ENCODE peak calls at places on chromosomes 16 and 17, in four cellular contexts. One of them, this sample, is unnamed.
A peak's percentile ranks its signal among the peaks of the same experiment; 100 is the strongest.

GRCh38 chr17:79925242-79925957 is 86.2 kb upstream of the CBX4 start:
- DNase-seq in A549: peak; percentile 72
- DNase-seq in stimulated activated CD8-positive, alpha-beta memory T cell treated with anti-CD3 and anti-CD28 coated beads, Interleukin-4, amount 100 ng/mL, for 24 hours: no peak
- DNase-seq in left cardiac atrium: peak; percentile 77
- DNase-seq in this sample: no peak

GRCh38 chr17:21378553-21378952 is 2.4 kb downstream of the KCNJ12 start:
- DNase-seq in A549: no peak
- DNase-seq in stimulated activated CD8-positive, alpha-beta memory T cell treated with anti-CD3 and anti-CD28 coated beads, Interleukin-4, amount 100 ng/mL, for 24 hours: no peak
- DNase-seq in left cardiac atrium: no peak
- DNase-seq in this sample: no peak

GRCh38 chr17:64984776-64985521 is 65.7 kb upstream of the LRRC37A3 start:
- DNase-seq in A549: no peak
- DNase-seq in left cardiac atrium: no peak
- DNase-seq in stimulated activated CD8-positive, alpha-beta memory T cell treated with anti-CD3 and anti-CD28 coated beads, Interleukin-4, amount 100 ng/mL, for 24 hours: no peak
- DNase-seq in this sample: peak; percentile 21

GRCh38 chr17:39632153-39632941 is 4.6 kb upstream of the STARD3 start:
- DNase-seq in A549: no peak
- DNase-seq in stimulated activated CD8-positive, alpha-beta memory T cell treated with anti-CD3 and anti-CD28 coated beads, Interleukin-4, amount 100 ng/mL, for 24 hours: no peak
- DNase-seq in left cardiac atrium: no peak
- DNase-seq in this sample: no peak

GRCh38 chr17:73586921-73587680 is 57.1 kb downstream of the SDK2 start:
- DNase-seq in left cardiac atrium: peak; percentile 30
- DNase-seq in stimulated activated CD8-positive, alpha-beta memory T cell treated with anti-CD3 and anti-CD28 coated beads, Interleukin-4, amount 100 ng/mL, for 24 hours: no peak
- DNase-seq in A549: peak; percentile 33
- DNase-seq in this sample: no peak

GRCh38 chr17:15655162-15655561 is 28.9 kb downstream of the TRIM16 start:
- DNase-seq in left cardiac atrium: no peak
- DNase-seq in A549: no peak
- DNase-seq in stimulated activated CD8-positive, alpha-beta memory T cell treated with anti-CD3 and anti-CD28 coated beads, Interleukin-4, amount 100 ng/mL, for 24 hours: no peak
- DNase-seq in this sample: no peak

GRCh38 chr17:76989519-76989918 is 121.3 kb downstream of the MGAT5B start:
- DNase-seq in stimulated activated CD8-positive, alpha-beta memory T cell treated with anti-CD3 and anti-CD28 coated beads, Interleukin-4, amount 100 ng/mL, for 24 hours: no peak
- DNase-seq in left cardiac atrium: no peak
- DNase-seq in A549: no peak
- DNase-seq in this sample: no peak

GRCh38 chr16:55576369-55576768 is 9.9 kb downstream of the CAPNS2 start:
- DNase-seq in stimulated activated CD8-positive, alpha-beta memory T cell treated with anti-CD3 and anti-CD28 coated beads, Interleukin-4, amount 100 ng/mL, for 24 hours: no peak
- DNase-seq in A549: no peak
- DNase-seq in left cardiac atrium: peak; percentile 25
- DNase-seq in this sample: no peak

GRCh38 chr17:80838381-80839345 is 153.0 kb upstream of the CHMP6 start:
- DNase-seq in A549: no peak
- DNase-seq in left cardiac atrium: no peak
- DNase-seq in stimulated activated CD8-positive, alpha-beta memory T cell treated with anti-CD3 and anti-CD28 coated beads, Interleukin-4, amount 100 ng/mL, for 24 hours: no peak
- DNase-seq in this sample: no peak

GRCh38 chr16:31711344-31711845 is 162.2 kb upstream of the ZNF267 start:
- DNase-seq in left cardiac atrium: no peak
- DNase-seq in A549: no peak
- DNase-seq in stimulated activated CD8-positive, alpha-beta memory T cell treated with anti-CD3 and anti-CD28 coated beads, Interleukin-4, amount 100 ng/mL, for 24 hours: no peak
- DNase-seq in this sample: no peak

GRCh38 chr16:5024632-5025031 is 9.1 kb downstream of the NAGPA start:
- DNase-seq in stimulated activated CD8-positive, alpha-beta memory T cell treated with anti-CD3 and anti-CD28 coated beads, Interleukin-4, amount 100 ng/mL, for 24 hours: no peak
- DNase-seq in A549: peak; percentile 82
- DNase-seq in left cardiac atrium: no peak
- DNase-seq in this sample: no peak

GRCh38 chr17:7220593-7221280 is 999 bp downstream of the ACADVL start:
- DNase-seq in stimulated activated CD8-positive, alpha-beta memory T cell treated with anti-CD3 and anti-CD28 coated beads, Interleukin-4, amount 100 ng/mL, for 24 hours: peak; percentile 43
- DNase-seq in left cardiac atrium: peak; percentile 60
- DNase-seq in A549: peak; percentile 92
- DNase-seq in this sample: peak; percentile 38

GRCh38 chr16:88736496-88736895 is 30.2 kb downstream of the CTU2 start:
- DNase-seq in A549: no peak
- DNase-seq in left cardiac atrium: no peak
- DNase-seq in stimulated activated CD8-positive, alpha-beta memory T cell treated with anti-CD3 and anti-CD28 coated beads, Interleukin-4, amount 100 ng/mL, for 24 hours: no peak
- DNase-seq in this sample: no peak

GRCh38 chr17:5585814-5586558 is 1.7 kb upstream of the NLRP1 start:
- DNase-seq in stimulated activated CD8-positive, alpha-beta memory T cell treated with anti-CD3 and anti-CD28 coated beads, Interleukin-4, amount 100 ng/mL, for 24 hours: no peak
- DNase-seq in A549: no peak
- DNase-seq in left cardiac atrium: no peak
- DNase-seq in this sample: no peak

GRCh38 chr17:16215002-16215272 is 397 bp downstream of the NCOR1 start:
- DNase-seq in A549: peak; percentile 50
- DNase-seq in stimulated activated CD8-positive, alpha-beta memory T cell treated with anti-CD3 and anti-CD28 coated beads, Interleukin-4, amount 100 ng/mL, for 24 hours: peak; percentile 13
- DNase-seq in left cardiac atrium: peak; percentile 47
- DNase-seq in this sample: peak; percentile 27

GRCh38 chr16:86570542-86571196 is 4.0 kb downstream of the FOXC2 start:
- DNase-seq in left cardiac atrium: no peak
- DNase-seq in A549: no peak
- DNase-seq in stimulated activated CD8-positive, alpha-beta memory T cell treated with anti-CD3 and anti-CD28 coated beads, Interleukin-4, amount 100 ng/mL, for 24 hours: no peak
- DNase-seq in this sample: no peak

GRCh38 chr16:28186752-28187151 is 25.0 kb downstream of the XPO6 start:
- DNase-seq in left cardiac atrium: no peak
- DNase-seq in stimulated activated CD8-positive, alpha-beta memory T cell treated with anti-CD3 and anti-CD28 coated beads, Interleukin-4, amount 100 ng/mL, for 24 hours: no peak
- DNase-seq in A549: no peak
- DNase-seq in this sample: no peak

GRCh38 chr16:67884684-67885083 is at the start of gene NRN1L:
- DNase-seq in A549: no peak
- DNase-seq in left cardiac atrium: peak; percentile 92
- DNase-seq in stimulated activated CD8-positive, alpha-beta memory T cell treated with anti-CD3 and anti-CD28 coated beads, Interleukin-4, amount 100 ng/mL, for 24 hours: no peak
- DNase-seq in this sample: no peak

GRCh38 chr17:4204676-4205075 is 59.1 kb downstream of the ANKFY1 start:
- DNase-seq in left cardiac atrium: peak; percentile 55
- DNase-seq in stimulated activated CD8-positive, alpha-beta memory T cell treated with anti-CD3 and anti-CD28 coated beads, Interleukin-4, amount 100 ng/mL, for 24 hours: no peak
- DNase-seq in A549: no peak
- DNase-seq in this sample: no peak

GRCh38 chr17:59840908-59841666 is 51.7 kb downstream of the TUBD1 start:
- DNase-seq in left cardiac atrium: no peak
- DNase-seq in A549: no peak
- DNase-seq in stimulated activated CD8-positive, alpha-beta memory T cell treated with anti-CD3 and anti-CD28 coated beads, Interleukin-4, amount 100 ng/mL, for 24 hours: no peak
- DNase-seq in this sample: no peak

GRCh38 chr16:73040136-73040535 is 7.8 kb downstream of the ZFHX3 start:
- DNase-seq in left cardiac atrium: no peak
- DNase-seq in A549: no peak
- DNase-seq in stimulated activated CD8-positive, alpha-beta memory T cell treated with anti-CD3 and anti-CD28 coated beads, Interleukin-4, amount 100 ng/mL, for 24 hours: no peak
- DNase-seq in this sample: no peak

GRCh38 chr17:38739305-38739704 is 8.8 kb downstream of the PCGF2 start:
- DNase-seq in left cardiac atrium: no peak
- DNase-seq in A549: no peak
- DNase-seq in stimulated activated CD8-positive, alpha-beta memory T cell treated with anti-CD3 and anti-CD28 coated beads, Interleukin-4, amount 100 ng/mL, for 24 hours: no peak
- DNase-seq in this sample: no peak

GRCh38 chr16:4859900-4860255 is 12.6 kb downstream of the UBN1 start:
- DNase-seq in left cardiac atrium: peak; percentile 47
- DNase-seq in A549: no peak
- DNase-seq in stimulated activated CD8-positive, alpha-beta memory T cell treated with anti-CD3 and anti-CD28 coated beads, Interleukin-4, amount 100 ng/mL, for 24 hours: no peak
- DNase-seq in this sample: no peak

GRCh38 chr17:34562387-34562786 is 17.0 kb upstream of the TMEM132E start:
- DNase-seq in left cardiac atrium: no peak
- DNase-seq in stimulated activated CD8-positive, alpha-beta memory T cell treated with anti-CD3 and anti-CD28 coated beads, Interleukin-4, amount 100 ng/mL, for 24 hours: no peak
- DNase-seq in A549: no peak
- DNase-seq in this sample: no peak

GRCh38 chr17:33342025-33342424 is 48.9 kb upstream of the ASIC2 start:
- DNase-seq in stimulated activated CD8-positive, alpha-beta memory T cell treated with anti-CD3 and anti-CD28 coated beads, Interleukin-4, amount 100 ng/mL, for 24 hours: no peak
- DNase-seq in A549: no peak
- DNase-seq in left cardiac atrium: no peak
- DNase-seq in this sample: no peak

GRCh38 chr16:53626161-53626560 is 77.5 kb downstream of the RPGRIP1L start:
- DNase-seq in A549: no peak
- DNase-seq in stimulated activated CD8-positive, alpha-beta memory T cell treated with anti-CD3 and anti-CD28 coated beads, Interleukin-4, amount 100 ng/mL, for 24 hours: no peak
- DNase-seq in left cardiac atrium: no peak
- DNase-seq in this sample: no peak

GRCh38 chr16:4463522-4464163 is 10.8 kb downstream of the NMRAL1 start:
- DNase-seq in stimulated activated CD8-positive, alpha-beta memory T cell treated with anti-CD3 and anti-CD28 coated beads, Interleukin-4, amount 100 ng/mL, for 24 hours: no peak
- DNase-seq in A549: no peak
- DNase-seq in left cardiac atrium: no peak
- DNase-seq in this sample: no peak

GRCh38 chr16:80341242-80341641 is 199.6 kb upstream of the DYNLRB2 start:
- DNase-seq in left cardiac atrium: no peak
- DNase-seq in A549: no peak
- DNase-seq in stimulated activated CD8-positive, alpha-beta memory T cell treated with anti-CD3 and anti-CD28 coated beads, Interleukin-4, amount 100 ng/mL, for 24 hours: no peak
- DNase-seq in this sample: no peak

GRCh38 chr17:4576729-4577322 is 7.5 kb upstream of the SMTNL2 start:
- DNase-seq in stimulated activated CD8-positive, alpha-beta memory T cell treated with anti-CD3 and anti-CD28 coated beads, Interleukin-4, amount 100 ng/mL, for 24 hours: no peak
- DNase-seq in left cardiac atrium: no peak
- DNase-seq in A549: no peak
- DNase-seq in this sample: no peak

GRCh38 chr16:4500283-4500682 is 24.1 kb downstream of the HMOX2 start:
- DNase-seq in left cardiac atrium: no peak
- DNase-seq in stimulated activated CD8-positive, alpha-beta memory T cell treated with anti-CD3 and anti-CD28 coated beads, Interleukin-4, amount 100 ng/mL, for 24 hours: no peak
- DNase-seq in A549: peak; percentile 67
- DNase-seq in this sample: no peak

GRCh38 chr17:72425796-72426173 is 305.0 kb downstream of the SOX9 start:
- DNase-seq in A549: no peak
- DNase-seq in left cardiac atrium: no peak
- DNase-seq in stimulated activated CD8-positive, alpha-beta memory T cell treated with anti-CD3 and anti-CD28 coated beads, Interleukin-4, amount 100 ng/mL, for 24 hours: no peak
- DNase-seq in this sample: no peak

GRCh38 chr17:50550661-50551432 is 3.9 kb downstream of the SPATA20 start:
- DNase-seq in left cardiac atrium: peak; percentile 87
- DNase-seq in A549: peak; percentile 84
- DNase-seq in stimulated activated CD8-positive, alpha-beta memory T cell treated with anti-CD3 and anti-CD28 coated beads, Interleukin-4, amount 100 ng/mL, for 24 hours: no peak
- DNase-seq in this sample: no peak

GRCh38 chr16:27084296-27085065 is 17.8 kb downstream of the C16orf82 start:
- DNase-seq in A549: no peak
- DNase-seq in stimulated activated CD8-positive, alpha-beta memory T cell treated with anti-CD3 and anti-CD28 coated beads, Interleukin-4, amount 100 ng/mL, for 24 hours: no peak
- DNase-seq in left cardiac atrium: no peak
- DNase-seq in this sample: no peak

GRCh38 chr17:43554857-43555256 is 8.7 kb upstream of the ETV4 start:
- DNase-seq in stimulated activated CD8-positive, alpha-beta memory T cell treated with anti-CD3 and anti-CD28 coated beads, Interleukin-4, amount 100 ng/mL, for 24 hours: no peak
- DNase-seq in left cardiac atrium: no peak
- DNase-seq in A549: no peak
- DNase-seq in this sample: no peak

This sample was measured in activated T-helper 9 cell treated with anti-CD3 and anti-CD28 coated beads, Interleukin-2, amount 50 U/mL, for 16 hours.